ENCODE peak calls at places on chromosomes 3 and 15, in five cellular contexts. One of them, this sample, is unnamed.

GRCh38 chr3:132417695-132418520 is 606 bp downstream of the DNAJC13 start:
- DNase-seq in activated T-cell treated with anti-CD3 and anti-CD28 coated beads, Interleukin-2, amount 50 U/mL, for 4 hours: no peak
- DNase-seq in sigmoid colon: peak
- DNase-seq in astrocyte: peak
- DNase-seq in iris pigment epithelial cell: peak
- DNase-seq in this sample: peak

GRCh38 chr3:52609316-52609815 is 73.0 kb downstream of the UQCC5 start:
- DNase-seq in activated T-cell treated with anti-CD3 and anti-CD28 coated beads, Interleukin-2, amount 50 U/mL, for 4 hours: no peak
- DNase-seq in sigmoid colon: no peak
- DNase-seq in astrocyte: no peak
- DNase-seq in iris pigment epithelial cell: no peak
- DNase-seq in this sample: no peak

GRCh38 chr15:78065284-78065872 is 12.1 kb downstream of the TBC1D2B start:
- DNase-seq in activated T-cell treated with anti-CD3 and anti-CD28 coated beads, Interleukin-2, amount 50 U/mL, for 4 hours: no peak
- DNase-seq in sigmoid colon: peak
- DNase-seq in astrocyte: peak
- DNase-seq in iris pigment epithelial cell: peak
- DNase-seq in this sample: no peak

GRCh38 chr3:124763206-124763605 is 33.0 kb downstream of the UMPS start:
- DNase-seq in activated T-cell treated with anti-CD3 and anti-CD28 coated beads, Interleukin-2, amount 50 U/mL, for 4 hours: no peak
- DNase-seq in sigmoid colon: no peak
- DNase-seq in astrocyte: no peak
- DNase-seq in iris pigment epithelial cell: no peak
- DNase-seq in this sample: no peak

GRCh38 chr15:72339777-72340177 is 19.8 kb upstream of the CELF6 start:
- DNase-seq in activated T-cell treated with anti-CD3 and anti-CD28 coated beads, Interleukin-2, amount 50 U/mL, for 4 hours: no peak
- DNase-seq in sigmoid colon: no peak
- DNase-seq in astrocyte: peak
- DNase-seq in iris pigment epithelial cell: peak
- DNase-seq in this sample: no peak

GRCh38 chr3:101182734-101183133 is 137.6 kb downstream of the IMPG2 start:
- DNase-seq in activated T-cell treated with anti-CD3 and anti-CD28 coated beads, Interleukin-2, amount 50 U/mL, for 4 hours: no peak
- DNase-seq in sigmoid colon: no peak
- DNase-seq in astrocyte: no peak
- DNase-seq in iris pigment epithelial cell: peak
- DNase-seq in this sample: no peak

GRCh38 chr3:42762046-42762724 is 10.9 kb downstream of the CCDC13 start:
- DNase-seq in activated T-cell treated with anti-CD3 and anti-CD28 coated beads, Interleukin-2, amount 50 U/mL, for 4 hours: no peak
- DNase-seq in sigmoid colon: no peak
- DNase-seq in astrocyte: no peak
- DNase-seq in iris pigment epithelial cell: no peak
- DNase-seq in this sample: no peak

GRCh38 chr15:40085225-40085624 is 23.5 kb downstream of the BMF start:
- DNase-seq in activated T-cell treated with anti-CD3 and anti-CD28 coated beads, Interleukin-2, amount 50 U/mL, for 4 hours: no peak
- DNase-seq in sigmoid colon: no peak
- DNase-seq in astrocyte: peak
- DNase-seq in iris pigment epithelial cell: peak
- DNase-seq in this sample: no peak

GRCh38 chr15:100571592-100572167 is 30.3 kb downstream of the LINS1 start:
- DNase-seq in activated T-cell treated with anti-CD3 and anti-CD28 coated beads, Interleukin-2, amount 50 U/mL, for 4 hours: no peak
- DNase-seq in sigmoid colon: no peak
- DNase-seq in astrocyte: no peak
- DNase-seq in iris pigment epithelial cell: no peak
- DNase-seq in this sample: no peak

GRCh38 chr15:29925227-29926082 is 103.2 kb upstream of the TJP1 start:
- DNase-seq in activated T-cell treated with anti-CD3 and anti-CD28 coated beads, Interleukin-2, amount 50 U/mL, for 4 hours: peak
- DNase-seq in sigmoid colon: peak
- DNase-seq in astrocyte: peak
- DNase-seq in iris pigment epithelial cell: peak
- DNase-seq in this sample: no peak

GRCh38 chr3:184291738-184292445 is 7.1 kb upstream of the PSMD2 start:
- DNase-seq in activated T-cell treated with anti-CD3 and anti-CD28 coated beads, Interleukin-2, amount 50 U/mL, for 4 hours: no peak
- DNase-seq in sigmoid colon: no peak
- DNase-seq in astrocyte: no peak
- DNase-seq in iris pigment epithelial cell: no peak
- DNase-seq in this sample: no peak

GRCh38 chr3:196969660-196970546 is 1.3 kb upstream of the PIGZ start:
- DNase-seq in activated T-cell treated with anti-CD3 and anti-CD28 coated beads, Interleukin-2, amount 50 U/mL, for 4 hours: peak
- DNase-seq in sigmoid colon: no peak
- DNase-seq in astrocyte: no peak
- DNase-seq in iris pigment epithelial cell: peak
- DNase-seq in this sample: peak

This sample was measured in stimulated activated naive CD4-positive, alpha-beta T cell treated with Interleukin-2 at 50 U/mL for 16 hours.